ENCODE peak calls at places on chromosomes 4 and X, in five cellular contexts. E is CD4-positive, alpha-beta T cell; N is body of pancreas; U is progenitor cell of endocrine pancreas; M is epithelial cell of esophagus. Q is an unnamed sample.

GRCh38 chrX:41956027-41956426 is 32.7 kb upstream of the CASK start:
- DNase-seq in E (no peak), N (no peak), U (no peak), M (peak; percentile 38), Q (no peak)

GRCh38 chr4:3711183-3712111 is 54.7 kb upstream of the ADRA2C start:
- DNase-seq in E (no peak), N (no peak), U (no peak), M (no peak), Q (no peak)

GRCh38 chr4:182277402-182277801 is 34.2 kb downstream of the TENM3 start:
- DNase-seq in E (no peak), N (no peak), U (no peak), M (no peak), Q (no peak)

GRCh38 chr4:142092941-142093340 is 456.6 kb downstream of the IL15 start:
- DNase-seq in E (no peak), N (no peak), U (no peak), M (no peak), Q (no peak)

GRCh38 chrX:119425050-119425449 is 25.9 kb downstream of the SLC25A43 start:
- DNase-seq in E (no peak), N (no peak), U (no peak), M (no peak), Q (no peak)

GRCh38 chrX:7574325-7574724 is 268.6 kb upstream of the VCX start:
- DNase-seq in E (no peak), N (no peak), U (peak; percentile 30), M (peak; percentile 74), Q (peak; percentile 20)

GRCh38 chr4:122978109-122978508 is 55.7 kb upstream of the NUDT6 start:
- DNase-seq in E (no peak), N (no peak), U (no peak), M (no peak), Q (no peak)

GRCh38 chr4:19780871-19781270 is 470.8 kb upstream of the SLIT2 start:
- DNase-seq in E (no peak), N (no peak), U (no peak), M (no peak), Q (no peak)

GRCh38 chr4:126592088-126592487 is 1040.7 kb upstream of the INTU start:
- DNase-seq in E (no peak), N (no peak), U (no peak), M (peak; percentile 38), Q (no peak)

GRCh38 chr4:48767055-48767454 is 13.0 kb downstream of the FRYL start:
- DNase-seq in E (no peak), N (no peak), U (no peak), M (no peak), Q (no peak)
- TF ChIP-seq CTCF in E (no peak), N (no peak), U (peak; percentile 19), M (peak; percentile 23), Q (no peak)

GRCh38 chr4:76750716-76751115 is 147.2 kb downstream of the SOWAHB start:
- DNase-seq in E (no peak), N (no peak), U (no peak), M (no peak), Q (no peak)

GRCh38 chr4:76751612-76752343 is 146.2 kb downstream of the SOWAHB start:
- DNase-seq in E (no peak), N (no peak), U (no peak), M (no peak), Q (no peak)

GRCh38 chr4:76749361-76749760 is 148.6 kb downstream of the SOWAHB start:
- DNase-seq in E (no peak), N (no peak), U (no peak), M (no peak), Q (no peak)

GRCh38 chr4:76747613-76748012 is 150.3 kb downstream of the SOWAHB start:
- DNase-seq in E (no peak), N (no peak), U (no peak), M (no peak), Q (no peak)

GRCh38 chr4:76748649-76749048 is 149.3 kb downstream of the SOWAHB start:
- DNase-seq in E (no peak), N (peak; percentile 55), U (no peak), M (peak; percentile 67), Q (peak; percentile 30)
- TF ChIP-seq CTCF in E (no peak), N (no peak), U (peak; percentile 44), M (peak; percentile 55), Q (peak; percentile 19)

GRCh38 chr4:147094228-147094627 is 148.6 kb upstream of the TTC29 start:
- DNase-seq in E (no peak), N (no peak), U (no peak), M (peak; percentile 4), Q (no peak)
- TF ChIP-seq CTCF in E (no peak), N (no peak), U (peak; percentile 50), M (peak; percentile 32), Q (peak; percentile 27)

DNA sequence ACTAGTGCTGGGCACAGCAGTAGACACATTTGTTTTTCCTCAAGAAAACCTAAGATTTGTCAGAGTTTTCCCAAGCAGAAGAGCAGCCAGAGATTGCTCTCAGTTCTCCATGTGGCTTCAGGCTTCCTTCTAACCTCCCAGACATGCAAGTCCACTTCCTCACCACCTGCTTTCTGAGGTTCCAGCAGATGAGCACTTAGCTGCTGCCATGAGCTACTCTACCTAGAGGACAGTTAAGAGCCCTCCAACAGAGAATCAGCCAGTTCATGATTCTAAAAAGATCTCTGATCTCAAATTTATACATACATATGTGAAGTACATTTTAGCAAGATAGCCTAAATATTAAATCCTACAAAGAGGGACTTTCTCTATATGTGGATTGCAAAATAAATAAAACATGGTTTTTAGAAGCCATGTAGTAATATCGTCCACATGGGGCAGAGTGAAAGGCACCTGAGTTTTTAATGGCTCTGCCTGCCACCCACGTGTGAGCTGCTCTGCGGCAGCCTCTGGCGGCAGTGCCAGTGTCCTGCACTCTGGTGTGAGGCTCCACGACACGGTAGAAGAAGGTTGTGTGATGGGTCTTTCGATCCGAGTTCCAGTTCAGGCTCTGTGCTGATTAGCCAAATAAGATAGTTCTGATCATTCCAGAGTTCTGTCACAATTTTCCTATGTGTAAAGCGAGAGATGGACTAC is 10.3 kb downstream of the CYP4V2 start:
- DNase-seq in E (peak; percentile 52), N (peak; percentile 78), U (peak; percentile 25), M (peak; percentile 65), Q (peak; percentile 46)
- TF ChIP-seq CTCF in E (peak; percentile 81), N (peak; percentile 67), U (peak; percentile 59), M (peak; percentile 85), Q (peak; percentile 40)